ENCODE peak calls at places on chromosomes 2 and 18, in six cellular contexts. One of them, this sample, is unnamed. For H3K4me1, the result is how much of the 10 kb centered on the place peaks cover.

GRCh38 chr18:7174359-7175107 is 56.4 kb upstream of the LRRC30 start:
- DNase-seq in right cardiac atrium: no peak
- DNase-seq in HCT116: no peak
- DNase-seq in GM23248: peak
- DNase-seq in trophoblast cell: no peak
- DNase-seq in K562: no peak
- DNase-seq in this sample: no peak

GRCh38 chr2:127909019-127909418 is 23.3 kb upstream of the AMMECR1L start:
- DNase-seq in right cardiac atrium: no peak
- DNase-seq in HCT116: peak
- DNase-seq in GM23248: no peak
- DNase-seq in trophoblast cell: peak
- DNase-seq in K562: no peak
- DNase-seq in this sample: no peak

GRCh38 chr2:17479875-17480274 is 38.4 kb downstream of the RAD51AP2 start:
- DNase-seq in right cardiac atrium: no peak
- DNase-seq in HCT116: no peak
- DNase-seq in GM23248: peak
- DNase-seq in trophoblast cell: no peak
- DNase-seq in K562: no peak
- DNase-seq in this sample: no peak

GRCh38 chr2:55707751-55708150 is 14.1 kb upstream of the PNPT1 start:
- DNase-seq in right cardiac atrium: no peak
- DNase-seq in HCT116: no peak
- DNase-seq in GM23248: no peak
- DNase-seq in trophoblast cell: no peak
- DNase-seq in K562: no peak
- DNase-seq in this sample: no peak

GRCh38 chr18:524496-524895 is 24.0 kb upstream of the COLEC12 start:
- DNase-seq in right cardiac atrium: no peak
- DNase-seq in HCT116: no peak
- DNase-seq in GM23248: peak
- DNase-seq in trophoblast cell: no peak
- DNase-seq in K562: no peak
- DNase-seq in this sample: no peak

GRCh38 chr2:241071677-241072111 is 30.4 kb downstream of the MTERF4 start:
- DNase-seq in right cardiac atrium: no peak
- DNase-seq in HCT116: no peak
- DNase-seq in GM23248: no peak
- DNase-seq in trophoblast cell: no peak
- DNase-seq in K562: no peak
- DNase-seq in this sample: peak

GRCh38 chr2:144015655-144016245 is 504.2 kb downstream of the ZEB2 start:
- DNase-seq in right cardiac atrium: no peak
- DNase-seq in HCT116: no peak
- DNase-seq in GM23248: peak
- DNase-seq in trophoblast cell: peak
- DNase-seq in K562: no peak
- DNase-seq in this sample: no peak

GRCh38 chr2:164066095-164066494 is 330.3 kb upstream of the FIGN start:
- DNase-seq in right cardiac atrium: no peak
- DNase-seq in HCT116: no peak
- DNase-seq in GM23248: no peak
- DNase-seq in trophoblast cell: no peak
- DNase-seq in K562: no peak
- DNase-seq in this sample: no peak

GRCh38 chr2:210445116-210445707 is 31.3 kb downstream of the LANCL1 start:
- DNase-seq in right cardiac atrium: no peak
- DNase-seq in HCT116: peak
- DNase-seq in GM23248: peak
- DNase-seq in trophoblast cell: peak
- DNase-seq in K562: peak
- DNase-seq in this sample: no peak

GRCh38 chr2:59761966-59762365 is 791.5 kb downstream of the BCL11A start:
- DNase-seq in right cardiac atrium: no peak
- DNase-seq in HCT116: no peak
- DNase-seq in GM23248: no peak
- DNase-seq in trophoblast cell: no peak
- DNase-seq in K562: no peak
- DNase-seq in this sample: no peak

GRCh38 chr2:18262601-18263000 is 297.9 kb downstream of the RDH14 start:
- DNase-seq in right cardiac atrium: no peak
- DNase-seq in HCT116: no peak
- DNase-seq in GM23248: peak
- DNase-seq in trophoblast cell: no peak
- DNase-seq in K562: no peak
- DNase-seq in this sample: no peak

GRCh38 chr2:147551331-147551730 is 293.5 kb upstream of the ACVR2A start:
- DNase-seq in right cardiac atrium: no peak
- DNase-seq in HCT116: no peak
- DNase-seq in GM23248: peak
- DNase-seq in trophoblast cell: no peak
- DNase-seq in K562: no peak
- DNase-seq in this sample: no peak

GRCh38 chr2:70995227-70995729 is 605 bp upstream of the TEX261 start:
- DNase-seq in right cardiac atrium: no peak
- DNase-seq in HCT116: peak
- DNase-seq in GM23248: peak
- DNase-seq in trophoblast cell: peak
- DNase-seq in K562: peak
- DNase-seq in this sample: no peak

GRCh38 chr18:23099621-23100020 is 35.7 kb upstream of the CABLES1 start:
- DNase-seq in right cardiac atrium: no peak
- DNase-seq in HCT116: peak
- DNase-seq in GM23248: no peak
- DNase-seq in trophoblast cell: peak
- DNase-seq in K562: no peak
- DNase-seq in this sample: peak

GRCh38 chr2:232781765-232782164 is 5.4 kb upstream of the KCNJ13 start:
- DNase-seq in right cardiac atrium: no peak
- DNase-seq in HCT116: no peak
- DNase-seq in GM23248: peak
- DNase-seq in trophoblast cell: no peak
- DNase-seq in K562: no peak
- DNase-seq in this sample: no peak

GRCh38 chr2:101120124-101120996 is 30.8 kb downstream of the TBC1D8 start:
- DNase-seq in right cardiac atrium: peak
- DNase-seq in HCT116: peak
- DNase-seq in GM23248: peak
- DNase-seq in trophoblast cell: peak
- DNase-seq in K562: no peak
- DNase-seq in this sample: no peak

GRCh38 chr2:11758187-11758586 is 11.8 kb downstream of the LPIN1 start:
- DNase-seq in right cardiac atrium: no peak
- DNase-seq in HCT116: no peak
- DNase-seq in GM23248: no peak
- DNase-seq in trophoblast cell: no peak
- DNase-seq in K562: no peak
- DNase-seq in this sample: no peak

GRCh38 chr2:38268691-38269309 is 108.3 kb downstream of the ATL2 start:
- DNase-seq in right cardiac atrium: no peak
- DNase-seq in HCT116: no peak
- DNase-seq in GM23248: peak
- DNase-seq in trophoblast cell: no peak
- DNase-seq in K562: no peak
- DNase-seq in this sample: no peak

GRCh38 chr2:16482485-16482884 is 183.1 kb downstream of the CYRIA start:
- DNase-seq in right cardiac atrium: no peak
- DNase-seq in HCT116: no peak
- DNase-seq in GM23248: no peak
- DNase-seq in trophoblast cell: no peak
- DNase-seq in K562: no peak
- DNase-seq in this sample: no peak

GRCh38 chr18:43484710-43485109 is 207.4 kb upstream of the SYT4 start:
- DNase-seq in right cardiac atrium: no peak
- DNase-seq in HCT116: no peak
- DNase-seq in GM23248: no peak
- DNase-seq in trophoblast cell: no peak
- DNase-seq in K562: no peak
- DNase-seq in this sample: no peak

GRCh38 chr18:59123588-59124369 is 15.9 kb upstream of the SEC11C start:
- DNase-seq in right cardiac atrium: no peak
- DNase-seq in HCT116: no peak
- DNase-seq in GM23248: peak
- DNase-seq in trophoblast cell: peak
- DNase-seq in K562: no peak
- DNase-seq in this sample: no peak

GRCh38 chr2:221312634-221313033 is 259.5 kb downstream of the EPHA4 start:
- DNase-seq in right cardiac atrium: no peak
- DNase-seq in HCT116: no peak
- DNase-seq in GM23248: no peak
- DNase-seq in trophoblast cell: no peak
- DNase-seq in K562: no peak
- DNase-seq in this sample: no peak

GRCh38 chr18:72324677-72325076 is 219.5 kb downstream of the CBLN2 start:
- DNase-seq in right cardiac atrium: no peak
- DNase-seq in HCT116: no peak
- DNase-seq in GM23248: no peak
- DNase-seq in trophoblast cell: no peak
- DNase-seq in K562: no peak
- DNase-seq in this sample: no peak

GRCh38 chr2:216335252-216335651 is 37.0 kb downstream of the MARCHF4 start:
- DNase-seq in right cardiac atrium: no peak
- DNase-seq in HCT116: no peak
- DNase-seq in GM23248: no peak
- DNase-seq in trophoblast cell: no peak
- DNase-seq in K562: no peak
- DNase-seq in this sample: no peak

GRCh38 chr2:216343221-216343985 is 28.9 kb downstream of the MARCHF4 start:
- DNase-seq in right cardiac atrium: no peak
- DNase-seq in HCT116: no peak
- DNase-seq in GM23248: peak
- DNase-seq in trophoblast cell: peak
- DNase-seq in K562: no peak
- DNase-seq in this sample: no peak

GRCh38 chr2:216341151-216341550 is 31.1 kb downstream of the MARCHF4 start:
- DNase-seq in right cardiac atrium: no peak
- DNase-seq in HCT116: no peak
- DNase-seq in GM23248: peak
- DNase-seq in trophoblast cell: no peak
- DNase-seq in K562: no peak
- DNase-seq in this sample: no peak

GRCh38 chr2:216340280-216340631 is 32.0 kb downstream of the MARCHF4 start:
- DNase-seq in right cardiac atrium: no peak
- DNase-seq in HCT116: no peak
- DNase-seq in GM23248: no peak
- DNase-seq in trophoblast cell: no peak
- DNase-seq in K562: no peak
- DNase-seq in this sample: no peak

GRCh38 chr2:216339456-216340279 is 32.6 kb downstream of the MARCHF4 start:
- DNase-seq in right cardiac atrium: peak
- DNase-seq in HCT116: no peak
- DNase-seq in GM23248: peak
- DNase-seq in trophoblast cell: no peak
- DNase-seq in K562: no peak
- DNase-seq in this sample: no peak
- H3K4me3 ChIP-seq in right cardiac atrium: no peak
- H3K4me3 ChIP-seq in HCT116: no peak
- H3K4me3 ChIP-seq in GM23248: no peak
- H3K4me3 ChIP-seq in trophoblast cell: no peak
- H3K4me3 ChIP-seq in K562: no peak
- H3K4me3 ChIP-seq in this sample: no peak

DNA sequence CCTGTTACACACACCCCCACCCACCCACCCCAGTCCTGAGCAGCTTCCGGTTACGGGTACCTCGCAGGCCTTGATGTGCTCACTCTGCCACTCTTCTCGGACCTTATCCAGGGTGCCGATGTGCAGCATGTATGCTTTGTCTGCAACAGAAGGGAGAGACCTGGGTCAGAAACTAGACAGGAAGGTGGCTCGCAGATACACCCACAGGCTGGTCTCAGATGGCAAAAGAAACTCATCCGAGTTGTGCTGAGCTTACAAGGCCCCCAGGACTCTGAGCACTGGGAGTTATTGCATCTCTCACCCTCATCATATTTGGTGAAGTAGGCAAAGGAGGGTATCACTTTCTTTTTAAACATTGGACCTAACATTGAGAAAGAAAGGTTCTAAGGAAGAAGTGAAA is 30.6 kb upstream of the EPG5 start:
- DNase-seq in right cardiac atrium: no peak
- DNase-seq in HCT116: no peak
- DNase-seq in GM23248: no peak
- DNase-seq in trophoblast cell: no peak
- DNase-seq in K562: no peak
- DNase-seq in this sample: no peak
- H3K27ac ChIP-seq in right cardiac atrium: no peak
- H3K27ac ChIP-seq in HCT116: no peak
- H3K27ac ChIP-seq in GM23248: no peak
- H3K27ac ChIP-seq in trophoblast cell: no peak
- H3K27ac ChIP-seq in K562: no peak
- H3K27ac ChIP-seq in this sample: no peak

GRCh38 chr2:201223089-201224073 is 37.0 kb upstream of the CASP8 start:
- DNase-seq in right cardiac atrium: no peak
- DNase-seq in HCT116: no peak
- DNase-seq in GM23248: no peak
- DNase-seq in trophoblast cell: no peak
- DNase-seq in K562: no peak
- DNase-seq in this sample: no peak
- H3K4me1 ChIP-seq in right cardiac atrium: under half
- H3K4me1 ChIP-seq in HCT116: under half
- H3K4me1 ChIP-seq in GM23248: under half
- H3K4me1 ChIP-seq in trophoblast cell: under half
- H3K4me1 ChIP-seq in K562: under half
- H3K4me1 ChIP-seq in this sample: under half

GRCh38 chr18:32735781-32736180 is 37.0 kb downstream of the KLHL14 start:
- DNase-seq in right cardiac atrium: no peak
- DNase-seq in HCT116: no peak
- DNase-seq in GM23248: peak
- DNase-seq in trophoblast cell: no peak
- DNase-seq in K562: no peak
- DNase-seq in this sample: no peak

GRCh38 chr18:32732165-32732564 is 40.7 kb downstream of the KLHL14 start:
- DNase-seq in right cardiac atrium: no peak
- DNase-seq in HCT116: no peak
- DNase-seq in GM23248: no peak
- DNase-seq in trophoblast cell: no peak
- DNase-seq in K562: no peak
- DNase-seq in this sample: no peak

GRCh38 chr18:32730620-32731021 is 42.2 kb downstream of the KLHL14 start:
- DNase-seq in right cardiac atrium: no peak
- DNase-seq in HCT116: no peak
- DNase-seq in GM23248: peak
- DNase-seq in trophoblast cell: no peak
- DNase-seq in K562: no peak
- DNase-seq in this sample: no peak

GRCh38 chr18:32734442-32734841 is 38.4 kb downstream of the KLHL14 start:
- DNase-seq in right cardiac atrium: no peak
- DNase-seq in HCT116: no peak
- DNase-seq in GM23248: no peak
- DNase-seq in trophoblast cell: no peak
- DNase-seq in K562: no peak
- DNase-seq in this sample: no peak

DNA sequence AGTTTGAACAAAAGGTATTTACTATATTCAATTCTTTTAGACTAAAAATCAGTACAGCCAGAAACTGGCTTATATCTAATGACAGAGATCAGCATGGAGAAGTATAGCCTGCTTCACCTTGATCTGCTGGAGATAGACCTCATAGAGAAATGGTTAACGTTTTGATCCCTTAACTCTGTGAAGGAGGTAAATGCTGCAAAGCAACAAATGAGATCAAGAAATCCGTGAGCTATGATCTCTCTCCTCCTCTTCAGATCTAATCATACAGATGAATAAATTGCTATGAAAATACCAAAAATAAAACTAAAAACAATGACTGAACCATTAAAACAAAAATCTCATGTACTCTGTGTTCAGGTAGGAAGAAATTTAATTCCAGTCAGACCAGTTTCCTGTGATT is 42.8 kb downstream of the KLHL14 start:
- DNase-seq in right cardiac atrium: no peak
- DNase-seq in HCT116: no peak
- DNase-seq in GM23248: no peak
- DNase-seq in trophoblast cell: no peak
- DNase-seq in K562: no peak
- DNase-seq in this sample: no peak
- H3K4me3 ChIP-seq in right cardiac atrium: no peak
- H3K4me3 ChIP-seq in HCT116: no peak
- H3K4me3 ChIP-seq in GM23248: peak
- H3K4me3 ChIP-seq in trophoblast cell: no peak
- H3K4me3 ChIP-seq in K562: no peak
- H3K4me3 ChIP-seq in this sample: peak